ENCODE peak calls at places on chromosomes 7 and 10, in ten cellular contexts. L, G, K, F, J, H, Q, M, Y and D are unnamed samples.

GRCh38 chr10:116831086-116831485 is 18.2 kb upstream of the ENO4 start:
- DNase-seq in K (no peak), H (no peak), G (no peak), M (no peak), J (no peak), L (no peak), F (no peak), Q (no peak), Y (no peak), D (no peak)

GRCh38 chr7:137081276-137081675 is 212.8 kb downstream of the CHRM2 start:
- DNase-seq in Y (no peak), J (no peak), K (no peak), L (peak), H (no peak), G (no peak), M (no peak), F (no peak), Q (no peak), D (no peak)

GRCh38 chr7:27170936-27171635 is 3.0 kb downstream of the HOXA10 start:
- DNase-seq in F (no peak), G (no peak), Q (no peak), M (no peak), J (no peak), K (no peak), Y (peak), L (no peak), H (no peak), D (no peak)

GRCh38 chr10:48284002-48284546 is 9.6 kb upstream of the FRMPD2 start:
- DNase-seq in Q (no peak), F (no peak), L (no peak), M (no peak), H (no peak), K (no peak), Y (no peak), J (no peak), G (no peak), D (no peak)

GRCh38 chr7:99625321-99625720 is 8.6 kb downstream of the ZSCAN25 start:
- DNase-seq in L (no peak), H (no peak), F (no peak), G (no peak), K (no peak), Y (no peak), Q (no peak), J (no peak), M (no peak), D (no peak)

GRCh38 chr10:106078796-106079576 is 1085.5 kb downstream of the SORCS1 start:
- DNase-seq in Y (no peak), L (peak), G (no peak), M (no peak), Q (no peak), K (no peak), H (no peak), J (no peak), F (no peak), D (no peak)

GRCh38 chr10:77533156-77533886 is 104.3 kb downstream of the KCNMA1 start:
- DNase-seq in L (no peak), J (no peak), Q (no peak), F (no peak), M (no peak), K (no peak), H (no peak), Y (peak), G (no peak), D (no peak)

GRCh38 chr10:46282460-46283216 is 4.2 kb upstream of the ANTXRL start:
- DNase-seq in L (peak), Y (peak), J (peak), G (peak), K (peak), Q (no peak), H (peak), M (no peak), F (peak), D (no peak)

GRCh38 chr10:86707505-86707904 is 39.2 kb downstream of the LDB3 start:
- DNase-seq in L (no peak), M (no peak), F (no peak), J (no peak), Q (no peak), K (no peak), G (no peak), H (no peak), Y (no peak), D (no peak)

GRCh38 chr10:87657370-87657769 is 2.3 kb upstream of the PAPSS2 start:
- DNase-seq in L (peak), G (no peak), F (no peak), Q (no peak), Y (peak), M (no peak), J (no peak), H (no peak), K (no peak), D (no peak)